ENCODE peak calls at places on chromosomes 12 and 14, in seven cellular contexts. One of them, this sample, is unnamed.

GRCh38 chr14:92462568-92462967 is 51.0 kb upstream of the RIN3 start:
- DNase-seq in GM20000: no peak
- DNase-seq in PC-3: no peak
- DNase-seq in HFFc6: no peak
- DNase-seq in esophagus squamous epithelium: no peak
- DNase-seq in neural crest cell: no peak
- DNase-seq in thoracic aorta: no peak
- DNase-seq in this sample: no peak

GRCh38 chr14:51337520-51337919 is 97.5 kb downstream of the TMX1 start:
- DNase-seq in GM20000: no peak
- DNase-seq in PC-3: no peak
- DNase-seq in HFFc6: no peak
- DNase-seq in esophagus squamous epithelium: no peak
- DNase-seq in neural crest cell: no peak
- DNase-seq in thoracic aorta: no peak
- DNase-seq in this sample: no peak

GRCh38 chr12:6768385-6769002 is 2.3 kb downstream of the PTMS start:
- DNase-seq in GM20000: no peak
- DNase-seq in PC-3: no peak
- DNase-seq in HFFc6: no peak
- DNase-seq in esophagus squamous epithelium: no peak
- DNase-seq in neural crest cell: no peak
- DNase-seq in thoracic aorta: no peak
- DNase-seq in this sample: no peak

GRCh38 chr14:100305446-100306255 is 593 bp downstream of the SLC25A29 start:
- DNase-seq in GM20000: no peak
- DNase-seq in PC-3: peak; percentile 11
- DNase-seq in HFFc6: no peak
- DNase-seq in esophagus squamous epithelium: no peak
- DNase-seq in neural crest cell: peak; percentile 27
- DNase-seq in thoracic aorta: no peak
- DNase-seq in this sample: no peak

GRCh38 chr14:89936654-89937185 is 17.8 kb downstream of the EFCAB11 start:
- DNase-seq in GM20000: no peak
- DNase-seq in PC-3: peak; percentile 26
- DNase-seq in HFFc6: no peak
- DNase-seq in esophagus squamous epithelium: no peak
- DNase-seq in neural crest cell: no peak
- DNase-seq in thoracic aorta: no peak
- DNase-seq in this sample: no peak

GRCh38 chr12:58764100-58764953 is 156.0 kb downstream of the LRIG3 start:
- DNase-seq in GM20000: no peak
- DNase-seq in PC-3: no peak
- DNase-seq in HFFc6: peak; percentile 5
- DNase-seq in esophagus squamous epithelium: no peak
- DNase-seq in neural crest cell: no peak
- DNase-seq in thoracic aorta: no peak
- DNase-seq in this sample: no peak

GRCh38 chr12:121038861-121039654 is at the start of gene OASL:
- DNase-seq in GM20000: peak; percentile 45
- DNase-seq in PC-3: peak; percentile 63
- DNase-seq in HFFc6: no peak
- DNase-seq in esophagus squamous epithelium: no peak
- DNase-seq in neural crest cell: no peak
- DNase-seq in thoracic aorta: no peak
- DNase-seq in this sample: no peak

GRCh38 chr14:104249092-104249491 is 110.7 kb downstream of the KIF26A start:
- DNase-seq in GM20000: no peak
- DNase-seq in PC-3: no peak
- DNase-seq in HFFc6: no peak
- DNase-seq in esophagus squamous epithelium: no peak
- DNase-seq in neural crest cell: no peak
- DNase-seq in thoracic aorta: no peak
- DNase-seq in this sample: no peak

DNA sequence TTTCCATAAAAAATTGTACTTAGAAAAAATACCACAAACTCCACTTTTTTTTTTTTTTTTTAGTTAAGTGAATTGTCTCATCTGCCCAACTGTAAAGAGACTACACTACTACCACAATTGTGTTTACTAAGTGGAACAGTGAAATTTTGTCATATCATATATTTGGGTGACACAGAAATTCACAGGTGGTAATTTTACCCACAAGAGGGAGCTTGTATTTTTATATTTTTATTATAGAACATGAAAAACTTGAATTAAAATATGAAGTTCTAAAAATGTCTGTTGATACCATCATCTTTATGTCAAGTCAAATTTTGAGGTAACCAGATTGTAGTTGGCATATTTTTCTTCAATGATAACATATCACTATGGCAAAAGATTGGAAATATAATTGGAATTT is 329.4 kb upstream of the SOX5 start:
- DNase-seq in GM20000: no peak
- DNase-seq in PC-3: no peak
- DNase-seq in HFFc6: no peak
- DNase-seq in esophagus squamous epithelium: no peak
- DNase-seq in neural crest cell: no peak
- DNase-seq in thoracic aorta: no peak
- DNase-seq in this sample: no peak
- TF ChIP-seq CTCF in GM20000: no peak
- TF ChIP-seq CTCF in PC-3: no peak
- TF ChIP-seq CTCF in HFFc6: peak; percentile 29
- TF ChIP-seq CTCF in esophagus squamous epithelium: no peak
- TF ChIP-seq CTCF in neural crest cell: peak; percentile 43
- TF ChIP-seq CTCF in thoracic aorta: no peak
- TF ChIP-seq CTCF in this sample: no peak

GRCh38 chr14:37625597-37626595 is 30.5 kb downstream of the TTC6 start:
- DNase-seq in GM20000: no peak
- DNase-seq in PC-3: no peak
- DNase-seq in HFFc6: no peak
- DNase-seq in esophagus squamous epithelium: no peak
- DNase-seq in neural crest cell: no peak
- DNase-seq in thoracic aorta: no peak
- DNase-seq in this sample: no peak

GRCh38 chr14:37620856-37621255 is 25.4 kb downstream of the TTC6 start:
- DNase-seq in GM20000: peak; percentile 12
- DNase-seq in PC-3: peak; percentile 9
- DNase-seq in HFFc6: no peak
- DNase-seq in esophagus squamous epithelium: no peak
- DNase-seq in neural crest cell: no peak
- DNase-seq in thoracic aorta: no peak
- DNase-seq in this sample: no peak

GRCh38 chr14:37622231-37622923 is 26.9 kb downstream of the TTC6 start:
- DNase-seq in GM20000: peak; percentile 7
- DNase-seq in PC-3: no peak
- DNase-seq in HFFc6: no peak
- DNase-seq in esophagus squamous epithelium: no peak
- DNase-seq in neural crest cell: peak; percentile 34
- DNase-seq in thoracic aorta: no peak
- DNase-seq in this sample: no peak

GRCh38 chr14:37623552-37623951 is 28.1 kb downstream of the TTC6 start:
- DNase-seq in GM20000: no peak
- DNase-seq in PC-3: peak; percentile 99
- DNase-seq in HFFc6: peak; percentile 88
- DNase-seq in esophagus squamous epithelium: no peak
- DNase-seq in neural crest cell: no peak
- DNase-seq in thoracic aorta: no peak
- DNase-seq in this sample: no peak

DNA sequence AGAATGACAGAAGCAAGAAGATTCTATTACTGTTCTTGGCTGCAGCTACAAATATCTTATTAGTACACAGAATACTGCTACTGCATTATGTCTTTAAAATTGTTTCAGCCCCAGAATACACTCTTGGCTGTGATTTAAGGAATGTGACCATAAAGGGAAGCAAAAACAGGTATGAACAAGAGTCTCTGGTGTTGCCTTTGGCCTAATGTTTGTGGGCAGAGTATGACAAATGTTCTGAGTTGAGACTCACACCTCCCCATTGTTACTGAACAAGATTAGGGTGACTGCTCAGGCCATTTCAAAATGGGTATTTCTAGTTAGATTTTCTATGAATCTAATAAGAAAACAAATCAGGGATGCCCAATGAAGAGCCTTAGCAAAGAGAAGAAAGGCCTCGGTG is 28.5 kb downstream of the TTC6 start:
- DNase-seq in GM20000: no peak
- DNase-seq in PC-3: peak; percentile 86
- DNase-seq in HFFc6: no peak
- DNase-seq in esophagus squamous epithelium: no peak
- DNase-seq in neural crest cell: no peak
- DNase-seq in thoracic aorta: no peak
- DNase-seq in this sample: no peak
- TF ChIP-seq CTCF in GM20000: no peak
- TF ChIP-seq CTCF in PC-3: no peak
- TF ChIP-seq CTCF in HFFc6: no peak
- TF ChIP-seq CTCF in esophagus squamous epithelium: no peak
- TF ChIP-seq CTCF in neural crest cell: no peak
- TF ChIP-seq CTCF in thoracic aorta: no peak
- TF ChIP-seq CTCF in this sample: no peak

GRCh38 chr14:53306267-53306721 is 153.2 kb upstream of the DDHD1 start:
- DNase-seq in GM20000: peak; percentile 55
- DNase-seq in PC-3: peak; percentile 69
- DNase-seq in HFFc6: peak; percentile 33
- DNase-seq in esophagus squamous epithelium: no peak
- DNase-seq in neural crest cell: peak; percentile 51
- DNase-seq in thoracic aorta: no peak
- DNase-seq in this sample: no peak

GRCh38 chr14:53306926-53307325 is 153.8 kb upstream of the DDHD1 start:
- DNase-seq in GM20000: no peak
- DNase-seq in PC-3: peak; percentile 48
- DNase-seq in HFFc6: peak; percentile 10
- DNase-seq in esophagus squamous epithelium: no peak
- DNase-seq in neural crest cell: peak; percentile 57
- DNase-seq in thoracic aorta: no peak
- DNase-seq in this sample: no peak

GRCh38 chr14:53310412-53310811 is 157.3 kb upstream of the DDHD1 start:
- DNase-seq in GM20000: no peak
- DNase-seq in PC-3: no peak
- DNase-seq in HFFc6: no peak
- DNase-seq in esophagus squamous epithelium: no peak
- DNase-seq in neural crest cell: no peak
- DNase-seq in thoracic aorta: no peak
- DNase-seq in this sample: no peak

DNA sequence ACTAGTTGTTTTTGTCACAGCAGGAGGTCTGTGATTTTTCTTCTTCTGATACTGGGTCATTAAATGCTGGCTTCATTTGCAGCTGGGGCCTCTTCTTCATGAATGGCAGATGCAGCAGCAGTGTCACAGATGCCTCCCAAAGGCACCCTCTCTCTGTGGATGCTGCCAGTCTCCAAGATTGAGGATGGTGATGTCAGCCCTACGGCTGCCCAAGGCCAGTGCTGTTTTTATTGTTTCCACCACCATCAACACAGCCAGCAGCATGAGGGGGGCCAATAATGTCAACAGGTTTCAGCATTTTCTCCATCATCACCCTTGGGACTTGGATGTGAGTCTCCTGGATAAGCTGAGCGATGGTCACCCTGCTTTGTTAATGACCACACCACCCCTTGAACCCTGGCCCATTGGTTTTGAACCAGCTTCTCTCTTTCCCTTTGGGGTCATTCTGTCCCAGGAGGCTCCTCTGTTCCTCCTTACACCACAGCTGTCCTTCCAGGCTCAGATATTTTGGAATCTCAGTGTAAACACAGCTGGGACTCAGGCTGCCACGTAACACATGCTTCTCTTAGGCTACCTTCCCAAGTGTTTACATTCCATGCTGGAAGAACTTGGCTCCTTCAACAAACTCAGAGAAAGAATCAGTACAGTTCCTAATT is 151.7 kb upstream of the DDHD1 start:
- DNase-seq in GM20000: no peak
- DNase-seq in PC-3: no peak
- DNase-seq in HFFc6: no peak
- DNase-seq in esophagus squamous epithelium: no peak
- DNase-seq in neural crest cell: no peak
- DNase-seq in thoracic aorta: no peak
- DNase-seq in this sample: no peak
- TF ChIP-seq CTCF in GM20000: no peak
- TF ChIP-seq CTCF in PC-3: no peak
- TF ChIP-seq CTCF in HFFc6: no peak
- TF ChIP-seq CTCF in esophagus squamous epithelium: no peak
- TF ChIP-seq CTCF in neural crest cell: no peak
- TF ChIP-seq CTCF in thoracic aorta: no peak
- TF ChIP-seq CTCF in this sample: no peak

DNA sequence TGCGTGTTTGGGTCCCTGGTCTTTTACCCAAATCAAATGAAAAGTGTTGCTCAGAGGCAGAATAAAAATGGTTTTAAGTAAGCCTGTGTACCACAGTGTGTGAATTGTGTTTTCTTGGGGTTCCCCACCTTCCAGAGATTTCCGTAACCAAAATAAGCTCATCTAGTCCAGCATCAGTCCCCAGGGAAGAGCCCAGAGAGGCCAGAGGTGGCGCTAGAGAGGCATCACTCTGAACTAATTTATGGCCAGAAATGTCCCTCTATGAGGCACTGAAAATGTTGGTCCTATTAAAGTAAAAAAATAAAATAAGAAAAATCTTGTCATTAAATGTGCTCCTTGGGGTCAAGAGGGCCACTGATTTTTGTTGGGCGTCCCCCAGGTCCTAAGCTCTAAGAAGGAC is 24.9 kb upstream of the PRKAB1 start:
- DNase-seq in GM20000: no peak
- DNase-seq in PC-3: no peak
- DNase-seq in HFFc6: no peak
- DNase-seq in esophagus squamous epithelium: no peak
- DNase-seq in neural crest cell: no peak
- DNase-seq in thoracic aorta: no peak
- DNase-seq in this sample: no peak
- TF ChIP-seq CTCF in GM20000: no peak
- TF ChIP-seq CTCF in PC-3: peak; percentile 65
- TF ChIP-seq CTCF in HFFc6: peak; percentile 56
- TF ChIP-seq CTCF in esophagus squamous epithelium: no peak
- TF ChIP-seq CTCF in neural crest cell: peak; percentile 46
- TF ChIP-seq CTCF in thoracic aorta: no peak
- TF ChIP-seq CTCF in this sample: no peak

DNA sequence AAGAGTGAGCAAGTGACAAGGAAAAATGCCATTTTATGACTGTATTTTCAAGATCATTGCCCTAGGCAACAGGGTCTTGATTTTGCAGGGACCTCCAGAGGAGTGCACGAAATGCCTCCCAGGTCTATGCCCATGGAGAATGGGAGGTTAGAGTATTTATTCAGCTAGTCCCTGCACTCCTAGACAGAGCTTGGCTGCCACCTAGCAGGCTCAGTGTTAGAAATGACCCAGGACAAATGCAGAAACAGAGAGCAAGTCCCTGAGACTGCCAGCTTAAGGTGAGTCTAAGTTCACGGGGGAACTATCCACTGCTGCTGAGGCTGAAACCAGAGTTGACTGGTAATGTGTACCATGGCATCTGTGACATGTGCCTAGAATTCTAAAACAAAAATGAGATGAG is 506.4 kb downstream of the MED13L start:
- DNase-seq in GM20000: no peak
- DNase-seq in PC-3: peak; percentile 47
- DNase-seq in HFFc6: peak; percentile 45
- DNase-seq in esophagus squamous epithelium: no peak
- DNase-seq in neural crest cell: no peak
- DNase-seq in thoracic aorta: no peak
- DNase-seq in this sample: no peak
- TF ChIP-seq CTCF in GM20000: no peak
- TF ChIP-seq CTCF in PC-3: peak; percentile 50
- TF ChIP-seq CTCF in HFFc6: peak; percentile 59
- TF ChIP-seq CTCF in esophagus squamous epithelium: no peak
- TF ChIP-seq CTCF in neural crest cell: peak; percentile 49
- TF ChIP-seq CTCF in thoracic aorta: no peak
- TF ChIP-seq CTCF in this sample: no peak

GRCh38 chr12:19186722-19187661 is 57.5 kb downstream of the PLEKHA5 start:
- DNase-seq in GM20000: peak; percentile 23
- DNase-seq in PC-3: peak; percentile 68
- DNase-seq in HFFc6: peak; percentile 59
- DNase-seq in esophagus squamous epithelium: no peak
- DNase-seq in neural crest cell: no peak
- DNase-seq in thoracic aorta: no peak
- DNase-seq in this sample: no peak
- TF ChIP-seq CTCF in GM20000: no peak
- TF ChIP-seq CTCF in PC-3: peak; percentile 74
- TF ChIP-seq CTCF in HFFc6: peak; percentile 90
- TF ChIP-seq CTCF in esophagus squamous epithelium: peak; percentile 62
- TF ChIP-seq CTCF in neural crest cell: peak; percentile 96
- TF ChIP-seq CTCF in thoracic aorta: peak; percentile 46
- TF ChIP-seq CTCF in this sample: no peak

This sample was measured in omental fat pad.